ENCODE peak calls at places on chromosomes 12 and 14, in seven cellular contexts. One of them, this sample, is unnamed.

GRCh38 chr14:100132161-100132902 is 27.1 kb downstream of the DEGS2 start:
- DNase-seq in IMR-90: no peak
- DNase-seq in breast epithelium: no peak
- DNase-seq in heart left ventricle: peak; percentile 43
- DNase-seq in Panc1: no peak
- DNase-seq in uterus: peak; percentile 83
- DNase-seq in HCT116: no peak
- DNase-seq in this sample: no peak

GRCh38 chr14:76710093-76711010 is 50.9 kb upstream of the VASH1 start:
- DNase-seq in IMR-90: peak; percentile 59
- DNase-seq in breast epithelium: no peak
- DNase-seq in heart left ventricle: no peak
- DNase-seq in Panc1: no peak
- DNase-seq in uterus: no peak
- DNase-seq in HCT116: peak; percentile 24
- DNase-seq in this sample: no peak

GRCh38 chr14:70731447-70732239 is 77.7 kb downstream of the MAP3K9 start:
- DNase-seq in IMR-90: no peak
- DNase-seq in breast epithelium: no peak
- DNase-seq in heart left ventricle: no peak
- DNase-seq in Panc1: no peak
- DNase-seq in uterus: no peak
- DNase-seq in HCT116: no peak
- DNase-seq in this sample: no peak

GRCh38 chr14:55641954-55642353 is 61.9 kb downstream of the KTN1 start:
- DNase-seq in IMR-90: no peak
- DNase-seq in breast epithelium: no peak
- DNase-seq in heart left ventricle: no peak
- DNase-seq in Panc1: no peak
- DNase-seq in uterus: no peak
- DNase-seq in HCT116: no peak
- DNase-seq in this sample: no peak

GRCh38 chr14:93759781-93760307 is 28.4 kb downstream of the PRIMA1 start:
- DNase-seq in IMR-90: no peak
- DNase-seq in breast epithelium: peak; percentile 54
- DNase-seq in heart left ventricle: peak; percentile 92
- DNase-seq in Panc1: no peak
- DNase-seq in uterus: peak; percentile 76
- DNase-seq in HCT116: no peak
- DNase-seq in this sample: peak; percentile 78

GRCh38 chr12:55728185-55728931 is 451 bp downstream of the CD63 start:
- DNase-seq in IMR-90: peak; percentile 53
- DNase-seq in breast epithelium: no peak
- DNase-seq in heart left ventricle: peak; percentile 88
- DNase-seq in Panc1: no peak
- DNase-seq in uterus: peak; percentile 83
- DNase-seq in HCT116: no peak
- DNase-seq in this sample: peak; percentile 68

GRCh38 chr12:45010051-45010450 is 40.8 kb downstream of the DBX2 start:
- DNase-seq in IMR-90: no peak
- DNase-seq in breast epithelium: no peak
- DNase-seq in heart left ventricle: no peak
- DNase-seq in Panc1: no peak
- DNase-seq in uterus: no peak
- DNase-seq in HCT116: no peak
- DNase-seq in this sample: no peak

GRCh38 chr12:64323476-64324225 is 66.9 kb downstream of the C12orf56 start:
- DNase-seq in IMR-90: no peak
- DNase-seq in breast epithelium: no peak
- DNase-seq in heart left ventricle: no peak
- DNase-seq in Panc1: no peak
- DNase-seq in uterus: no peak
- DNase-seq in HCT116: no peak
- DNase-seq in this sample: no peak

GRCh38 chr14:104385189-104386135 is 194.1 kb upstream of the C14orf180 start:
- DNase-seq in IMR-90: no peak
- DNase-seq in breast epithelium: no peak
- DNase-seq in heart left ventricle: peak; percentile 13
- DNase-seq in Panc1: no peak
- DNase-seq in uterus: peak; percentile 12
- DNase-seq in HCT116: no peak
- DNase-seq in this sample: no peak

GRCh38 chr12:21026302-21026701 is 104.7 kb upstream of the SLCO1B1 start:
- DNase-seq in IMR-90: no peak
- DNase-seq in breast epithelium: no peak
- DNase-seq in heart left ventricle: no peak
- DNase-seq in Panc1: no peak
- DNase-seq in uterus: no peak
- DNase-seq in HCT116: no peak
- DNase-seq in this sample: no peak

GRCh38 chr14:35285168-35285990 is 6.8 kb upstream of the PSMA6 start:
- DNase-seq in IMR-90: peak; percentile 8
- DNase-seq in breast epithelium: no peak
- DNase-seq in heart left ventricle: no peak
- DNase-seq in Panc1: no peak
- DNase-seq in uterus: no peak
- DNase-seq in HCT116: no peak
- DNase-seq in this sample: no peak

GRCh38 chr14:90483551-90483950 is 86.7 kb downstream of the CALM1 start:
- DNase-seq in IMR-90: no peak
- DNase-seq in breast epithelium: no peak
- DNase-seq in heart left ventricle: no peak
- DNase-seq in Panc1: no peak
- DNase-seq in uterus: no peak
- DNase-seq in HCT116: no peak
- DNase-seq in this sample: no peak

GRCh38 chr12:89936631-89937030 is 228.0 kb upstream of the ATP2B1 start:
- DNase-seq in IMR-90: no peak
- DNase-seq in breast epithelium: no peak
- DNase-seq in heart left ventricle: no peak
- DNase-seq in Panc1: no peak
- DNase-seq in uterus: no peak
- DNase-seq in HCT116: no peak
- DNase-seq in this sample: no peak

GRCh38 chr12:41361791-41362190 is 173.7 kb downstream of the PDZRN4 start:
- DNase-seq in IMR-90: no peak
- DNase-seq in breast epithelium: no peak
- DNase-seq in heart left ventricle: no peak
- DNase-seq in Panc1: no peak
- DNase-seq in uterus: no peak
- DNase-seq in HCT116: no peak
- DNase-seq in this sample: no peak

GRCh38 chr12:122362758-122363157 is 59.7 kb downstream of the CLIP1 start:
- DNase-seq in IMR-90: peak; percentile 28
- DNase-seq in breast epithelium: no peak
- DNase-seq in heart left ventricle: no peak
- DNase-seq in Panc1: no peak
- DNase-seq in uterus: no peak
- DNase-seq in HCT116: no peak
- DNase-seq in this sample: no peak

GRCh38 chr12:51970904-51971646 is 19.6 kb downstream of the ACVR1B start:
- DNase-seq in IMR-90: peak; percentile 80
- DNase-seq in breast epithelium: no peak
- DNase-seq in heart left ventricle: no peak
- DNase-seq in Panc1: no peak
- DNase-seq in uterus: no peak
- DNase-seq in HCT116: no peak
- DNase-seq in this sample: no peak

GRCh38 chr12:68106660-68107059 is 52.9 kb downstream of the IFNG start:
- DNase-seq in IMR-90: no peak
- DNase-seq in breast epithelium: no peak
- DNase-seq in heart left ventricle: no peak
- DNase-seq in Panc1: no peak
- DNase-seq in uterus: no peak
- DNase-seq in HCT116: no peak
- DNase-seq in this sample: no peak

GRCh38 chr12:64696065-64696741 is 63.0 kb downstream of the GNS start:
- DNase-seq in IMR-90: peak; percentile 43
- DNase-seq in breast epithelium: no peak
- DNase-seq in heart left ventricle: no peak
- DNase-seq in Panc1: no peak
- DNase-seq in uterus: no peak
- DNase-seq in HCT116: no peak
- DNase-seq in this sample: no peak

GRCh38 chr12:116910645-116911449 is at the start of gene FBXW8:
- DNase-seq in IMR-90: peak; percentile 66
- DNase-seq in breast epithelium: peak; percentile 25
- DNase-seq in heart left ventricle: peak; percentile 83
- DNase-seq in Panc1: no peak
- DNase-seq in uterus: peak; percentile 46
- DNase-seq in HCT116: peak; percentile 48
- DNase-seq in this sample: peak; percentile 34

GRCh38 chr12:65895031-65895430 is 70.7 kb downstream of the HMGA2 start:
- DNase-seq in IMR-90: no peak
- DNase-seq in breast epithelium: no peak
- DNase-seq in heart left ventricle: no peak
- DNase-seq in Panc1: no peak
- DNase-seq in uterus: no peak
- DNase-seq in HCT116: no peak
- DNase-seq in this sample: no peak
- H3K4me3 ChIP-seq in IMR-90: no peak overlapping the region
- H3K4me3 ChIP-seq in breast epithelium: no peak overlapping the region
- H3K4me3 ChIP-seq in heart left ventricle: no peak overlapping the region
- H3K4me3 ChIP-seq in Panc1: no peak overlapping the region
- H3K4me3 ChIP-seq in uterus: no peak overlapping the region
- H3K4me3 ChIP-seq in HCT116: no peak overlapping the region
- H3K4me3 ChIP-seq in this sample: no peak overlapping the region

DNA sequence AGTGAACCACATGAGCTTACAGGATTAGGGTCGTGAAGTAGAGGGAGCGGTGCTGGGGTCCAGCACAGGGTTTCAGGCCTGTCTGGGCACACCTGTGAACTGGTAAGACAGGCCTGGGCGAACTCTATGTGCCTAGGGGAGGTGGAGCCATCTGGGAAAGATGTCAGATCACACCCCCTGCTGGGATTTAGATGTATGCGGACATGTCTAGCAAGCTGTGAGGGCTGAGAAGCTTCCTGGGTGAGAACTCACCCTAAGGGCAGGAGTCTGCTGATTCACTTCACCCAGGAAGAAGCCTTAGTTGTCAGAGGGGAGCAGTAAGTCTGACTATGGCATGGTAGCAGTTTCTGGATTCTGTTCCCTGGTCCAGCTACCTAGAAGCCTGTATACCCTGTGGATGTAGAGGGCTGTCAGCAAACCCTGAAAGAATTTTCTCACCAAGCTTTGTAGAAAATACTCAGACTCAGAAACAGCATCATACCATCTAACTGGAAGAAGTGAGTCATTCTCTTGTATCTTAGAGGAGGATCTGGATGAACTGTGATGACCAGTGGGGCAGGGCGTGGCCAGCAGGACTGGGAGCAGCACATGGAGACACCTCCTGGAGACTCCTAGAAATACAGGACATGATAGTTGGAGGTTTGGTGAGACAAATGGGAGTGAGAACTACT is 11.2 kb upstream of the PYGL start:
- DNase-seq in IMR-90: peak; percentile 96
- DNase-seq in breast epithelium: peak; percentile 52
- DNase-seq in heart left ventricle: peak; percentile 80
- DNase-seq in Panc1: peak; percentile 75
- DNase-seq in uterus: peak; percentile 88
- DNase-seq in HCT116: peak; percentile 95
- DNase-seq in this sample: peak; percentile 64
- TF ChIP-seq CTCF in IMR-90: peak; percentile 64
- TF ChIP-seq CTCF in breast epithelium: peak; percentile 37
- TF ChIP-seq CTCF in heart left ventricle: no peak
- TF ChIP-seq CTCF in Panc1: peak; percentile 44
- TF ChIP-seq CTCF in uterus: peak; percentile 45
- TF ChIP-seq CTCF in HCT116: peak; percentile 64
- TF ChIP-seq CTCF in this sample: no peak

DNA sequence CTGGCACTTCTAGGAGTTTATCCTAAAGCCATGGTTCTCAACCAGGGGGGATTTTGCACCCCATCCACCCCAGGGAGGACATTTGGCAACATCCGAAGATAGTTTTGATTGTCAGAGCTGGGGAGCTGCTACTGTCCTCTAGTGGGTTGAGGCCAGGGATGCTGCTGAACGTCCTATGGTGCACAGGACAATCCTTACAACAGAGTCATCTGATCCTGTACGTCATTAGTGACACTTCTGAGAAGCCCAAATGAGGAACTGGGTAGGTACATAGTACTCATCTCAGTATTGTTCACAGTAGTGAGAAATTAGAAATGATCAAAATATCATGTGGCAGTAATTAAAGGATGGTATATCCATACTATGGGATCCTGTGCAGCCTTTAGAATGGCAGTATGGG is 185.1 kb downstream of the CHST11 start:
- DNase-seq in IMR-90: no peak
- DNase-seq in breast epithelium: no peak
- DNase-seq in heart left ventricle: no peak
- DNase-seq in Panc1: no peak
- DNase-seq in uterus: no peak
- DNase-seq in HCT116: no peak
- DNase-seq in this sample: no peak
- H3K27ac ChIP-seq in IMR-90: no peak overlapping the region
- H3K27ac ChIP-seq in breast epithelium: no peak overlapping the region
- H3K27ac ChIP-seq in heart left ventricle: peak overlapping the region; percentile 94
- H3K27ac ChIP-seq in Panc1: no peak overlapping the region
- H3K27ac ChIP-seq in uterus: no peak overlapping the region
- H3K27ac ChIP-seq in HCT116: no peak overlapping the region
- H3K27ac ChIP-seq in this sample: no peak overlapping the region

GRCh38 chr14:39266589-39266870 is 32.8 kb downstream of the MIA2 start:
- DNase-seq in IMR-90: peak; percentile 34
- DNase-seq in breast epithelium: peak; percentile 67
- DNase-seq in heart left ventricle: peak; percentile 65
- DNase-seq in Panc1: no peak
- DNase-seq in uterus: peak; percentile 39
- DNase-seq in HCT116: no peak
- DNase-seq in this sample: no peak

GRCh38 chr14:39268393-39268792 is 34.7 kb downstream of the MIA2 start:
- DNase-seq in IMR-90: peak; percentile 18
- DNase-seq in breast epithelium: no peak
- DNase-seq in heart left ventricle: no peak
- DNase-seq in Panc1: no peak
- DNase-seq in uterus: no peak
- DNase-seq in HCT116: no peak
- DNase-seq in this sample: no peak

GRCh38 chr14:39265741-39266588 is 32.2 kb downstream of the MIA2 start:
- DNase-seq in IMR-90: peak; percentile 26
- DNase-seq in breast epithelium: no peak
- DNase-seq in heart left ventricle: peak; percentile 74
- DNase-seq in Panc1: no peak
- DNase-seq in uterus: no peak
- DNase-seq in HCT116: peak; percentile 72
- DNase-seq in this sample: peak; percentile 72

GRCh38 chr14:39266871-39267591 is 33.3 kb downstream of the MIA2 start:
- DNase-seq in IMR-90: peak; percentile 81
- DNase-seq in breast epithelium: peak; percentile 65
- DNase-seq in heart left ventricle: peak; percentile 89
- DNase-seq in Panc1: no peak
- DNase-seq in uterus: peak; percentile 76
- DNase-seq in HCT116: peak; percentile 85
- DNase-seq in this sample: peak; percentile 71

DNA sequence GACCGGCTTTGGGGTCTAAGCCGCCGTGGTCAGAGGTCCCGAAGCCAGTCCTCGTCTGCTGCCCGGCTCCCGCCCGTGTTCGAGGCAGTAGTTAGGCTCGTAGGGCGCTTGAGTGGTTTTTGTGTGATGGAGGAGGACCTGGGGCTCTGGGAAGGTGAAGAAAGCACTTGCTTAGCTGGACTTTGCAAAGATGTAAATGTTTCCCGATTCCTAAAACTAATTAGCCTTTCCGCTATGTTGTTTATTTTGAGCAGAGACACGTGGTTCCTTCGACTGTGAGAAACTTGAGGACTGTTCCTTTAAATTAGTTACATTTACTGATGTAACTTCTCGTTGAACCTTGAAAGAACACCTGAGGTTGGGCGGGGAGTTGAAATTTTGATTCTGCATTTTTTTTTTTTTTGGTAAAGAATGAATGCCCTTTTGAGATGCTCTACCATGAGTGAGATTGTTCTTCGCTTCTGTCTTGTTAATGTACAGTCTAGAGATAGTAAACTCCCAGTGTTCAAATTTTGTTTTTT is 33.9 kb downstream of the MIA2 start:
- DNase-seq in IMR-90: no peak
- DNase-seq in breast epithelium: no peak
- DNase-seq in heart left ventricle: no peak
- DNase-seq in Panc1: no peak
- DNase-seq in uterus: no peak
- DNase-seq in HCT116: peak; percentile 24
- DNase-seq in this sample: no peak
- H3K4me3 ChIP-seq in IMR-90: peak overlapping the region; percentile 70
- H3K4me3 ChIP-seq in breast epithelium: peak overlapping the region; percentile 76
- H3K4me3 ChIP-seq in heart left ventricle: peak overlapping the region; percentile 75
- H3K4me3 ChIP-seq in Panc1: peak overlapping the region; percentile 88
- H3K4me3 ChIP-seq in uterus: peak overlapping the region; percentile 87
- H3K4me3 ChIP-seq in HCT116: peak overlapping the region; percentile 93
- H3K4me3 ChIP-seq in this sample: peak overlapping the region; percentile 77